ENCODE peak calls at places on chromosomes 2 and 18, in five cellular contexts. One of them, this sample, is unnamed.
A peak's percentile ranks its signal among the peaks of the same experiment; 100 is the strongest.

GRCh38 chr18:76957384-76958355 is 135.3 kb downstream of the ZNF236 start:
- DNase-seq in foreskin fibroblast: no peak
- DNase-seq in AG04449: no peak
- DNase-seq in activated CD4-positive, alpha-beta T cell treated with anti-CD3 and anti-CD28 coated beads, Interleukin-2, amount 10 ng/mL, durations not matched to agents 7 days and 5 days: no peak
- DNase-seq in uterus: no peak
- DNase-seq in this sample: no peak

GRCh38 chr2:167966937-167967913 is 280.2 kb downstream of the STK39 start:
- DNase-seq in AG04449: no peak
- DNase-seq in foreskin fibroblast: peak; percentile 40
- DNase-seq in uterus: no peak
- DNase-seq in activated CD4-positive, alpha-beta T cell treated with anti-CD3 and anti-CD28 coated beads, Interleukin-2, amount 10 ng/mL, durations not matched to agents 7 days and 5 days: no peak
- DNase-seq in this sample: no peak

GRCh38 chr2:20019747-20020146 is 7.3 kb upstream of the MATN3 start:
- DNase-seq in activated CD4-positive, alpha-beta T cell treated with anti-CD3 and anti-CD28 coated beads, Interleukin-2, amount 10 ng/mL, durations not matched to agents 7 days and 5 days: no peak
- DNase-seq in foreskin fibroblast: no peak
- DNase-seq in uterus: no peak
- DNase-seq in AG04449: no peak
- DNase-seq in this sample: no peak

GRCh38 chr2:28274911-28275685 is 117.6 kb upstream of the FOSL2 start:
- DNase-seq in foreskin fibroblast: peak; percentile 85
- DNase-seq in AG04449: peak; percentile 86
- DNase-seq in activated CD4-positive, alpha-beta T cell treated with anti-CD3 and anti-CD28 coated beads, Interleukin-2, amount 10 ng/mL, durations not matched to agents 7 days and 5 days: no peak
- DNase-seq in uterus: peak; percentile 35
- DNase-seq in this sample: no peak

GRCh38 chr2:10079192-10079930 is 850 bp downstream of the CYS1 start:
- DNase-seq in foreskin fibroblast: peak; percentile 82
- DNase-seq in AG04449: no peak
- DNase-seq in activated CD4-positive, alpha-beta T cell treated with anti-CD3 and anti-CD28 coated beads, Interleukin-2, amount 10 ng/mL, durations not matched to agents 7 days and 5 days: no peak
- DNase-seq in uterus: peak; percentile 69
- DNase-seq in this sample: no peak

GRCh38 chr2:44802409-44803099 is 138.9 kb upstream of the SIX3 start:
- DNase-seq in uterus: no peak
- DNase-seq in AG04449: no peak
- DNase-seq in foreskin fibroblast: peak; percentile 16
- DNase-seq in activated CD4-positive, alpha-beta T cell treated with anti-CD3 and anti-CD28 coated beads, Interleukin-2, amount 10 ng/mL, durations not matched to agents 7 days and 5 days: no peak
- DNase-seq in this sample: no peak

GRCh38 chr2:62568983-62569837 is 63.2 kb upstream of the TMEM17 start:
- DNase-seq in uterus: no peak
- DNase-seq in AG04449: no peak
- DNase-seq in activated CD4-positive, alpha-beta T cell treated with anti-CD3 and anti-CD28 coated beads, Interleukin-2, amount 10 ng/mL, durations not matched to agents 7 days and 5 days: no peak
- DNase-seq in foreskin fibroblast: peak; percentile 25
- DNase-seq in this sample: no peak

GRCh38 chr18:45686892-45687611 is 36.9 kb upstream of the SLC14A1 start:
- DNase-seq in activated CD4-positive, alpha-beta T cell treated with anti-CD3 and anti-CD28 coated beads, Interleukin-2, amount 10 ng/mL, durations not matched to agents 7 days and 5 days: peak; percentile 76
- DNase-seq in foreskin fibroblast: peak; percentile 29
- DNase-seq in uterus: no peak
- DNase-seq in AG04449: no peak
- DNase-seq in this sample: peak; percentile 62

GRCh38 chr2:128557069-128557468 is 238.4 kb upstream of the HS6ST1 start:
- DNase-seq in foreskin fibroblast: no peak
- DNase-seq in activated CD4-positive, alpha-beta T cell treated with anti-CD3 and anti-CD28 coated beads, Interleukin-2, amount 10 ng/mL, durations not matched to agents 7 days and 5 days: no peak
- DNase-seq in AG04449: no peak
- DNase-seq in uterus: no peak
- DNase-seq in this sample: no peak

GRCh38 chr2:144071461-144071860 is 448.5 kb downstream of the ZEB2 start:
- DNase-seq in uterus: no peak
- DNase-seq in foreskin fibroblast: peak; percentile 85
- DNase-seq in activated CD4-positive, alpha-beta T cell treated with anti-CD3 and anti-CD28 coated beads, Interleukin-2, amount 10 ng/mL, durations not matched to agents 7 days and 5 days: no peak
- DNase-seq in AG04449: no peak
- DNase-seq in this sample: no peak

GRCh38 chr18:35888329-35888728 is 84.2 kb upstream of the RMP24 start:
- DNase-seq in AG04449: no peak
- DNase-seq in foreskin fibroblast: no peak
- DNase-seq in activated CD4-positive, alpha-beta T cell treated with anti-CD3 and anti-CD28 coated beads, Interleukin-2, amount 10 ng/mL, durations not matched to agents 7 days and 5 days: no peak
- DNase-seq in uterus: no peak
- DNase-seq in this sample: no peak

GRCh38 chr2:29841386-29842004 is 79.9 kb downstream of the ALK start:
- DNase-seq in foreskin fibroblast: peak; percentile 57
- DNase-seq in AG04449: no peak
- DNase-seq in activated CD4-positive, alpha-beta T cell treated with anti-CD3 and anti-CD28 coated beads, Interleukin-2, amount 10 ng/mL, durations not matched to agents 7 days and 5 days: peak; percentile 21
- DNase-seq in uterus: no peak
- DNase-seq in this sample: no peak

GRCh38 chr2:42917374-42918017 is 125.1 kb upstream of the HAAO start:
- DNase-seq in uterus: peak; percentile 62
- DNase-seq in foreskin fibroblast: peak; percentile 98
- DNase-seq in AG04449: peak; percentile 65
- DNase-seq in activated CD4-positive, alpha-beta T cell treated with anti-CD3 and anti-CD28 coated beads, Interleukin-2, amount 10 ng/mL, durations not matched to agents 7 days and 5 days: no peak
- DNase-seq in this sample: no peak

GRCh38 chr18:36281941-36282340 is 15.6 kb upstream of the FHOD3 start:
- DNase-seq in AG04449: no peak
- DNase-seq in activated CD4-positive, alpha-beta T cell treated with anti-CD3 and anti-CD28 coated beads, Interleukin-2, amount 10 ng/mL, durations not matched to agents 7 days and 5 days: no peak
- DNase-seq in foreskin fibroblast: no peak
- DNase-seq in uterus: no peak
- DNase-seq in this sample: no peak

GRCh38 chr2:128512664-128513415 is 194.2 kb upstream of the HS6ST1 start:
- DNase-seq in activated CD4-positive, alpha-beta T cell treated with anti-CD3 and anti-CD28 coated beads, Interleukin-2, amount 10 ng/mL, durations not matched to agents 7 days and 5 days: no peak
- DNase-seq in AG04449: no peak
- DNase-seq in uterus: no peak
- DNase-seq in foreskin fibroblast: peak; percentile 39
- DNase-seq in this sample: no peak

GRCh38 chr2:43024515-43024962 is 201.9 kb downstream of the ZFP36L2 start:
- DNase-seq in foreskin fibroblast: peak; percentile 71
- DNase-seq in AG04449: no peak
- DNase-seq in activated CD4-positive, alpha-beta T cell treated with anti-CD3 and anti-CD28 coated beads, Interleukin-2, amount 10 ng/mL, durations not matched to agents 7 days and 5 days: peak; percentile 37
- DNase-seq in uterus: peak; percentile 72
- DNase-seq in this sample: no peak

GRCh38 chr2:106108351-106108750 is 85.8 kb downstream of the UXS1 start:
- DNase-seq in activated CD4-positive, alpha-beta T cell treated with anti-CD3 and anti-CD28 coated beads, Interleukin-2, amount 10 ng/mL, durations not matched to agents 7 days and 5 days: no peak
- DNase-seq in foreskin fibroblast: peak; percentile 61
- DNase-seq in uterus: no peak
- DNase-seq in AG04449: no peak
- DNase-seq in this sample: no peak

GRCh38 chr18:47248610-47249343 is 2.7 kb downstream of the SKOR2 start:
- DNase-seq in uterus: no peak
- DNase-seq in AG04449: no peak
- DNase-seq in foreskin fibroblast: no peak
- DNase-seq in activated CD4-positive, alpha-beta T cell treated with anti-CD3 and anti-CD28 coated beads, Interleukin-2, amount 10 ng/mL, durations not matched to agents 7 days and 5 days: no peak
- DNase-seq in this sample: no peak

GRCh38 chr2:172945511-172945850 is 130.2 kb upstream of the MAP3K20 start:
- DNase-seq in activated CD4-positive, alpha-beta T cell treated with anti-CD3 and anti-CD28 coated beads, Interleukin-2, amount 10 ng/mL, durations not matched to agents 7 days and 5 days: no peak
- DNase-seq in uterus: no peak
- DNase-seq in AG04449: no peak
- DNase-seq in foreskin fibroblast: no peak
- DNase-seq in this sample: no peak

GRCh38 chr2:232363784-232364615 is 14.6 kb upstream of the ALPP start:
- DNase-seq in AG04449: no peak
- DNase-seq in activated CD4-positive, alpha-beta T cell treated with anti-CD3 and anti-CD28 coated beads, Interleukin-2, amount 10 ng/mL, durations not matched to agents 7 days and 5 days: peak; percentile 50
- DNase-seq in foreskin fibroblast: peak; percentile 27
- DNase-seq in uterus: no peak
- DNase-seq in this sample: no peak

GRCh38 chr2:158979775-158980174 is 11.3 kb downstream of the TANC1 start:
- DNase-seq in AG04449: no peak
- DNase-seq in foreskin fibroblast: peak; percentile 47
- DNase-seq in activated CD4-positive, alpha-beta T cell treated with anti-CD3 and anti-CD28 coated beads, Interleukin-2, amount 10 ng/mL, durations not matched to agents 7 days and 5 days: no peak
- DNase-seq in uterus: no peak
- DNase-seq in this sample: no peak

GRCh38 chr2:233035426-233036161 is 3.1 kb downstream of the NEU2 start:
- DNase-seq in activated CD4-positive, alpha-beta T cell treated with anti-CD3 and anti-CD28 coated beads, Interleukin-2, amount 10 ng/mL, durations not matched to agents 7 days and 5 days: no peak
- DNase-seq in uterus: no peak
- DNase-seq in AG04449: no peak
- DNase-seq in foreskin fibroblast: no peak
- DNase-seq in this sample: no peak

GRCh38 chr2:84841577-84841976 is 39.3 kb downstream of the TRABD2A start:
- DNase-seq in uterus: no peak
- DNase-seq in AG04449: no peak
- DNase-seq in activated CD4-positive, alpha-beta T cell treated with anti-CD3 and anti-CD28 coated beads, Interleukin-2, amount 10 ng/mL, durations not matched to agents 7 days and 5 days: no peak
- DNase-seq in foreskin fibroblast: no peak
- DNase-seq in this sample: no peak

GRCh38 chr18:78611201-78611800 is 368.3 kb upstream of the SALL3 start:
- DNase-seq in foreskin fibroblast: no peak
- DNase-seq in AG04449: no peak
- DNase-seq in uterus: no peak
- DNase-seq in activated CD4-positive, alpha-beta T cell treated with anti-CD3 and anti-CD28 coated beads, Interleukin-2, amount 10 ng/mL, durations not matched to agents 7 days and 5 days: no peak
- DNase-seq in this sample: no peak

GRCh38 chr2:107633580-107634147 is 193.0 kb upstream of the RGPD4 start:
- DNase-seq in uterus: no peak
- DNase-seq in AG04449: peak; percentile 70
- DNase-seq in activated CD4-positive, alpha-beta T cell treated with anti-CD3 and anti-CD28 coated beads, Interleukin-2, amount 10 ng/mL, durations not matched to agents 7 days and 5 days: no peak
- DNase-seq in foreskin fibroblast: peak; percentile 70
- DNase-seq in this sample: no peak

GRCh38 chr2:110743600-110743999 is 11.2 kb downstream of the ACOXL start:
- DNase-seq in AG04449: no peak
- DNase-seq in activated CD4-positive, alpha-beta T cell treated with anti-CD3 and anti-CD28 coated beads, Interleukin-2, amount 10 ng/mL, durations not matched to agents 7 days and 5 days: no peak
- DNase-seq in foreskin fibroblast: no peak
- DNase-seq in uterus: no peak
- DNase-seq in this sample: no peak

GRCh38 chr2:182949572-182950189 is 83.2 kb upstream of the FRZB start:
- DNase-seq in foreskin fibroblast: peak; percentile 22
- DNase-seq in AG04449: no peak
- DNase-seq in activated CD4-positive, alpha-beta T cell treated with anti-CD3 and anti-CD28 coated beads, Interleukin-2, amount 10 ng/mL, durations not matched to agents 7 days and 5 days: no peak
- DNase-seq in uterus: no peak
- DNase-seq in this sample: peak; percentile 70

GRCh38 chr2:136131961-136132839 is 14.3 kb upstream of the CXCR4 start:
- DNase-seq in uterus: no peak
- DNase-seq in activated CD4-positive, alpha-beta T cell treated with anti-CD3 and anti-CD28 coated beads, Interleukin-2, amount 10 ng/mL, durations not matched to agents 7 days and 5 days: peak; percentile 85
- DNase-seq in AG04449: no peak
- DNase-seq in foreskin fibroblast: no peak
- DNase-seq in this sample: peak; percentile 21

GRCh38 chr2:79638410-79638809 is 125.6 kb downstream of the CTNNA2 start:
- DNase-seq in AG04449: no peak
- DNase-seq in foreskin fibroblast: no peak
- DNase-seq in activated CD4-positive, alpha-beta T cell treated with anti-CD3 and anti-CD28 coated beads, Interleukin-2, amount 10 ng/mL, durations not matched to agents 7 days and 5 days: no peak
- DNase-seq in uterus: no peak
- DNase-seq in this sample: no peak

GRCh38 chr2:1544478-1545069 is 131.3 kb downstream of the TPO start:
- DNase-seq in uterus: no peak
- DNase-seq in AG04449: no peak
- DNase-seq in foreskin fibroblast: peak; percentile 74
- DNase-seq in activated CD4-positive, alpha-beta T cell treated with anti-CD3 and anti-CD28 coated beads, Interleukin-2, amount 10 ng/mL, durations not matched to agents 7 days and 5 days: no peak
- DNase-seq in this sample: no peak

This sample was measured in NK-92 treated with Interleukin-12 subunit alpha and Interleukin-12 subunit beta, amount 100 ng/mL, for 24 hours.